ENCODE peak calls at places on chromosomes 4 and X, in five cellular contexts. F is fibroblast of mammary gland; R is ecto neural progenitor cell; A is HepG2; V is stimulated activated CD4-positive, alpha-beta T cell treated with anti-CD3 and anti-CD28 coated beads, Interleukin-4, amount 100 ng/mL, for 24 hours. H is an unnamed sample.

GRCh38 chrX:81257817-81258216 is 55.9 kb downstream of the SH3BGRL start:
- DNase-seq in F (no peak), R (no peak), A (no peak), V (no peak), H (no peak)

GRCh38 chr4:48375651-48376291 is 34.4 kb downstream of the SLAIN2 start:
- DNase-seq in F (peak; percentile 91), R (no peak), A (peak; percentile 58), V (no peak), H (no peak)

GRCh38 chrX:37332987-37333658 is 16.0 kb upstream of the PRRG1 start:
- DNase-seq in F (no peak), R (no peak), A (no peak), V (no peak), H (no peak)

GRCh38 chr4:154024097-154024496 is 235.2 kb upstream of the SFRP2 start:
- DNase-seq in F (no peak), R (no peak), A (no peak), V (peak; percentile 6), H (peak; percentile 7)

GRCh38 chr4:153438916-153439756 is 27.0 kb upstream of the TMEM131L start:
- DNase-seq in F (no peak), R (no peak), A (no peak), V (peak; percentile 23), H (peak; percentile 57)

GRCh38 chr4:174873931-174874330 is 44.2 kb upstream of the ADAM29 start:
- DNase-seq in F (peak; percentile 4), R (no peak), A (no peak), V (no peak), H (peak; percentile 2)

GRCh38 chr4:186726440-186727148 is 2.9 kb upstream of the FAT1 start:
- DNase-seq in F (peak; percentile 61), R (peak; percentile 91), A (peak; percentile 63), V (no peak), H (peak; percentile 7)

GRCh38 chrX:57573754-57574153 is 18.1 kb upstream of the ZXDB start:
- DNase-seq in F (peak; percentile 21), R (no peak), A (no peak), V (peak; percentile 8), H (peak; percentile 29)

GRCh38 chr4:27692098-27692679 is 831.5 kb downstream of the STIM2 start:
- DNase-seq in F (peak; percentile 68), R (peak; percentile 50), A (peak; percentile 28), V (no peak), H (peak; percentile 1)

H was measured in activated CD8-positive, alpha-beta T cell treated with anti-CD3 and anti-CD28 coated beads for 36 hours.